ENCODE peak calls at places on chromosomes 7 and 10, in six cellular contexts. A is A549, D is kidney, O is A673, U is pancreas, V is HCT116. Y is an unnamed sample.

GRCh38 chr7:22672892-22673637 is 53.9 kb upstream of the IL6 start:
- DNase-seq in A (peak; percentile 94), D (no peak), O (no peak), U (no peak), V (no peak), Y (no peak)

GRCh38 chr7:102393467-102393866 is 2.7 kb upstream of the PRKRIP1 start:
- DNase-seq in A (no peak), D (no peak), O (no peak), U (no peak), V (no peak), Y (no peak)

GRCh38 chr7:101362334-101363195 is at the start of gene COL26A1:
- DNase-seq in A (peak; percentile 56), D (peak; percentile 87), O (peak; percentile 10), U (peak; percentile 79), V (no peak), Y (peak; percentile 94)

GRCh38 chr10:73837072-73837471 is 25.7 kb upstream of the NDST2 start:
- DNase-seq in A (no peak), D (no peak), O (no peak), U (no peak), V (no peak), Y (no peak)

GRCh38 chr7:159281573-159281972 is 136.9 kb upstream of the VIPR2 start:
- DNase-seq in A (no peak), D (no peak), O (no peak), U (no peak), V (no peak), Y (no peak)

GRCh38 chr10:99930731-99931550 is 78.8 kb downstream of the DNMBP start:
- DNase-seq in A (peak; percentile 71), D (no peak), O (no peak), U (no peak), V (peak; percentile 89), Y (no peak)

GRCh38 chr7:44044315-44045225 is at the start of gene DBNL:
- DNase-seq in A (peak; percentile 89), D (peak; percentile 98), O (peak; percentile 91), U (peak; percentile 97), V (peak; percentile 59), Y (peak; percentile 99)

GRCh38 chr7:31443457-31443856 is 70.4 kb upstream of the ITPRID1 start:
- DNase-seq in A (peak; percentile 68), D (no peak), O (peak; percentile 89), U (no peak), V (peak; percentile 32), Y (no peak)

GRCh38 chr7:106283831-106284515 is 810 bp downstream of the NAMPT start:
- DNase-seq in A (peak; percentile 63), D (peak; percentile 83), O (peak; percentile 61), U (peak; percentile 82), V (no peak), Y (no peak)

GRCh38 chr7:8436965-8437364 is 3.6 kb downstream of the NXPH1 start:
- DNase-seq in A (peak; percentile 42), D (no peak), O (peak; percentile 46), U (peak; percentile 88), V (peak; percentile 50), Y (no peak)

GRCh38 chr7:151876112-151876898 is 610 bp downstream of the PRKAG2 start:
- DNase-seq in A (peak; percentile 38), D (peak; percentile 93), O (peak; percentile 84), U (peak; percentile 91), V (no peak), Y (no peak)

GRCh38 chr7:42186181-42186580 is 50.8 kb downstream of the GLI3 start:
- DNase-seq in A (peak; percentile 18), D (no peak), O (peak; percentile 30), U (no peak), V (no peak), Y (no peak)
- TF ChIP-seq CTCF in A (no peak), D (peak; percentile 12), O (peak; percentile 76), U (peak; percentile 25), V (no peak), Y (peak; percentile 66)

GRCh38 chr7:9600974-9601373 is 1167.6 kb downstream of the NXPH1 start:
- DNase-seq in A (peak; percentile 2), D (no peak), O (no peak), U (no peak), V (no peak), Y (no peak)
- TF ChIP-seq CTCF in A (no peak), D (no peak), O (peak; percentile 21), U (no peak), V (no peak), Y (peak; percentile 41)

GRCh38 chr10:122204691-122205489 is 66.2 kb upstream of the BTBD16 start:
- DNase-seq in A (no peak), D (no peak), O (no peak), U (no peak), V (no peak), Y (no peak)
- TF ChIP-seq CTCF in A (no peak), D (no peak), O (no peak), U (no peak), V (no peak), Y (peak; percentile 26)

DNA sequence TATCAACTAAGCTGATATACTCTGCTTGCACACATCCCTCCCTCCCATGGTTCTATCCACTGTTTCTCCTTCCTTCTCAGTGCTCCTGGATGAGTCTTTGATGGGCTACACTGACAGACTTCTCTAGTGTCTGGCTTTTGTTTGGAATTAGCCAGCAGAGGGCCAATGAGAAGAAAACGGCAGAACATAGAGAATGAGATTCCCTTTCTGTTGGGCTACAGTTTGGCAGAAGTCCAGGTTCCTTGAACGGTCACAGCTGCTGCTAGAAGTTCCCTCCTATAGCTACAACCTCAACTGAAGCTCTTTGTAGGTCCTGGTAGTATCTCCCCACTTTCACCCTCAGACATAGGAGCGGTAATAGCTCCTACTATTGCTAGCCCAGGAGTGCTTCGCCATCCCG is 251.1 kb upstream of the LRRN3 start:
- DNase-seq in A (peak; percentile 32), D (no peak), O (peak; percentile 79), U (no peak), V (no peak), Y (no peak)
- TF ChIP-seq CTCF in A (no peak), D (no peak), O (peak; percentile 33), U (no peak), V (no peak), Y (peak; percentile 67)

GRCh38 chr7:42886866-42887509 is 24.9 kb downstream of the C7orf25 start:
- DNase-seq in A (no peak), D (no peak), O (no peak), U (no peak), V (no peak), Y (no peak)

GRCh38 chr7:42880392-42880791 is 31.5 kb downstream of the C7orf25 start:
- DNase-seq in A (no peak), D (no peak), O (no peak), U (no peak), V (no peak), Y (no peak)

GRCh38 chr7:42883950-42884349 is 27.9 kb downstream of the C7orf25 start:
- DNase-seq in A (peak; percentile 8), D (peak; percentile 85), O (no peak), U (no peak), V (no peak), Y (no peak)

DNA sequence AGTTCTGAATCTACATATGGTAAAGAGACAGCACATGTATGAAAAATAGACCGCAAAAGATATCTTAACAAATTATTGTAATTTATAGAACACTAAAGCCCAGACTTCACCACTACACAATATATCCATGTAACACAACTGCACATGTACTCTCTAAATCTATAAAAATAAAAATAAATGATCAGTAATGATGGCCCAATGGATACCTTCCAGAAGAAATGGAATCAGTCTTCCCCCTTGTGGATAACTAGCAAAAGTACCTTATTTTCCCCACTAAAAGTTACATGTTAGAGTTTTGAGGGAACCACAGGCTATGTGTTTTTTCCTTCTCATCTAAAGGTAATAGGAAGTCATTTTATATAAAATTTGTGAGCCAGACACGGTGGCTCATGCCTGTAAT is 25.7 kb downstream of the C7orf25 start:
- DNase-seq in A (peak; percentile 20), D (no peak), O (peak; percentile 16), U (no peak), V (no peak), Y (no peak)
- TF ChIP-seq CTCF in A (peak; percentile 46), D (no peak), O (peak; percentile 49), U (no peak), V (peak; percentile 32), Y (peak; percentile 80)

GRCh38 chr10:77637986-77638765 is 568 bp upstream of the KCNMA1 start:
- DNase-seq in A (peak; percentile 58), D (peak; percentile 68), O (peak; percentile 32), U (peak; percentile 80), V (no peak), Y (no peak)
- TF ChIP-seq CTCF in A (no peak), D (no peak), O (no peak), U (no peak), V (no peak), Y (peak; percentile 38)

DNA sequence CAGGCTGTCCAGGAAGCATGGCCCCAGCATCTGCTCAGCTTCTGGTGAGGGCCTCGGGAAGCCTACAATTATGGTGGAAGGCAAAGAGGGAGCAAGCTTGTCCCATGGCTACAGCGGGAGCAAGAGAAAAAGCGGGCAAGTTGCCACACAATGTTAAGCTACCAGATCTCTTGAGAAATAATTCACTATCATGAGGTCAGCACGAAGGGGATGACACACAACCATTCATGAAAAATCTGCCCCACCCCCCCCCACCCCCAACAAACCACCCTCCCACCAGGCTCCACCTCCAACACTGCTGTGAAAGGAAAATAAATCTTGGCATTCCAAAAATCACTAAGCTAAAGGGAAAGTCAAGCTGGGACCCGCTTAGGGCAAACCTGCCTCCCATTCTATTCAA is 545.8 kb upstream of the NRP1 start:
- DNase-seq in A (no peak), D (no peak), O (no peak), U (no peak), V (no peak), Y (no peak)
- TF ChIP-seq CTCF in A (no peak), D (no peak), O (no peak), U (no peak), V (no peak), Y (no peak)

GRCh38 chr10:125373546-125373945 is 213.2 kb upstream of the CTBP2 start:
- DNase-seq in A (no peak), D (no peak), O (no peak), U (no peak), V (no peak), Y (no peak)

GRCh38 chr10:125379592-125379991 is 219.2 kb upstream of the CTBP2 start:
- DNase-seq in A (no peak), D (no peak), O (no peak), U (no peak), V (no peak), Y (no peak)

GRCh38 chr10:125377368-125377767 is 217.0 kb upstream of the CTBP2 start:
- DNase-seq in A (no peak), D (no peak), O (no peak), U (no peak), V (no peak), Y (no peak)

GRCh38 chr10:125370578-125370977 is 210.2 kb upstream of the CTBP2 start:
- DNase-seq in A (peak; percentile 3), D (peak; percentile 42), O (peak; percentile 36), U (no peak), V (peak; percentile 34), Y (no peak)

GRCh38 chr10:125375210-125375609 is 214.8 kb upstream of the CTBP2 start:
- DNase-seq in A (peak; percentile 30), D (no peak), O (peak; percentile 9), U (no peak), V (peak; percentile 29), Y (no peak)
- TF ChIP-seq CTCF in A (peak; percentile 15), D (no peak), O (no peak), U (no peak), V (peak; percentile 81), Y (peak; percentile 37)

DNA sequence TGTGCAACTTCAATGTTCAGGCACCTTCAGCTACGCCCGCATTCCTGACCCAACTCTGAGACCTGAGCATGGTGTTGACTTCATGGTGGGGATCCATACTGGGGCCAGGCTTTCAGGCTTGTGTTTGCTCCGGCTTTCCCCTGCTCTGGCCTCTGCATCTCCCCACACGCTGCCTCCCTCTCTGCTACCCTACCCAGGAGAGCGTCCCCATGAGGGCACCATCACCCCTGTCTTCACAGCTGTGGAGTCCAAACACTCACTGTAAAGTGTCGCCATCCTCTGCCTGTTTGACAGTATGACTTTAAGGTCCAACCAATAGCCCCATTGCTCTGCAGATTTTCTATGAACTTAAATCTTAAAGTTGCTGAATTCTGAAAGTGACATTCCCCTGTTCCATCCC is 199.0 kb upstream of the GRB10 start:
- DNase-seq in A (no peak), D (no peak), O (no peak), U (no peak), V (no peak), Y (no peak)
- TF ChIP-seq CTCF in A (no peak), D (no peak), O (no peak), U (no peak), V (peak; percentile 43), Y (no peak)